ENCODE peak calls at places on chromosome 11, in six cellular contexts. I is fibroblast of the conjunctiva; X is activated CD8-positive, alpha-beta memory T cell treated with anti-CD3 and anti-CD28 coated beads for 1 hour; W is GM23248; Y is activated CD4-positive, alpha-beta T cell treated with anti-CD3 and anti-CD28 coated beads for 48 hours; U is hepatic stellate cell. S is an unnamed sample.

GRCh38 chr11:74185695-74186094 is 14.6 kb downstream of the PPME1 start:
- DNase-seq in W (peak; percentile 23), Y (no peak), X (no peak), I (no peak), U (no peak), S (peak; percentile 1)

GRCh38 chr11:60175860-60176275 is 7.0 kb downstream of the MS4A6A start:
- DNase-seq in Y (peak; percentile 7), W (no peak), U (no peak), I (no peak), X (no peak), S (no peak)

GRCh38 chr11:23406131-23406819 is 546.0 kb upstream of the CCDC179 start:
- DNase-seq in Y (no peak), X (no peak), I (no peak), W (no peak), U (no peak), S (no peak)

GRCh38 chr11:76668362-76669155 is 2.0 kb downstream of the LRRC32 start:
- DNase-seq in Y (no peak), W (no peak), X (no peak), U (no peak), I (no peak), S (no peak)

GRCh38 chr11:9138612-9139579 is 47.5 kb upstream of the SCUBE2 start:
- DNase-seq in Y (peak; percentile 47), X (no peak), U (peak; percentile 71), W (peak; percentile 93), I (peak; percentile 58), S (peak; percentile 61)

GRCh38 chr11:111727431-111727830 is 38.8 kb downstream of the PPP2R1B start:
- DNase-seq in X (no peak), Y (no peak), I (no peak), U (no peak), W (no peak), S (no peak)

GRCh38 chr11:57499413-57499982 is 16.0 kb downstream of the SLC43A1 start:
- DNase-seq in Y (peak; percentile 72), W (peak; percentile 95), I (peak; percentile 90), X (no peak), U (peak; percentile 99), S (peak; percentile 73)

GRCh38 chr11:57482782-57483569 is 22.6 kb downstream of the RTN4RL2 start:
- DNase-seq in U (peak; percentile 71), X (peak; percentile 52), W (peak; percentile 74), I (no peak), Y (peak; percentile 79), S (no peak)

GRCh38 chr11:24383137-24383536 is 113.7 kb upstream of the LUZP2 start:
- DNase-seq in Y (no peak), X (no peak), I (no peak), W (no peak), U (no peak), S (no peak)

GRCh38 chr11:78248903-78249302 is 60.2 kb downstream of the USP35 start:
- DNase-seq in W (no peak), X (no peak), Y (no peak), U (no peak), I (no peak), S (no peak)

GRCh38 chr11:72984448-72985077 is 157.6 kb downstream of the FCHSD2 start:
- DNase-seq in Y (no peak), I (no peak), X (no peak), W (no peak), U (no peak), S (no peak)

GRCh38 chr11:65422633-65423515 is at the start of gene NEAT1:
- DNase-seq in I (peak; percentile 95), W (peak; percentile 88), U (peak; percentile 81), Y (peak; percentile 96), X (peak; percentile 89), S (peak; percentile 86)

GRCh38 chr11:65639623-65640482 is 2.0 kb downstream of the SIPA1 start:
- DNase-seq in X (peak; percentile 46), W (no peak), Y (peak; percentile 64), I (no peak), U (no peak), S (no peak)

GRCh38 chr11:64384981-64385952 is 26.3 kb downstream of the RPS6KA4 start:
- DNase-seq in W (no peak), I (no peak), U (no peak), X (no peak), Y (no peak), S (no peak)

GRCh38 chr11:41878158-41878557 is 418.7 kb upstream of the LRRC4C start:
- DNase-seq in W (no peak), I (no peak), X (no peak), U (no peak), Y (no peak), S (no peak)

GRCh38 chr11:104005234-104005855 is 31.1 kb upstream of the DDI1 start:
- DNase-seq in W (peak; percentile 43), I (no peak), Y (no peak), U (no peak), X (no peak), S (no peak)

GRCh38 chr11:92978226-92979111 is 9.0 kb downstream of the MTNR1B start:
- DNase-seq in X (no peak), I (peak; percentile 29), Y (no peak), U (no peak), W (peak; percentile 59), S (no peak)

GRCh38 chr11:58675344-58676155 is 53.1 kb downstream of the CNTF start:
- DNase-seq in X (peak; percentile 65), W (peak; percentile 78), U (peak; percentile 68), Y (peak; percentile 85), I (peak; percentile 29), S (no peak)

GRCh38 chr11:110286298-110287040 is 9.9 kb downstream of the RDX start:
- DNase-seq in U (no peak), W (no peak), X (no peak), I (no peak), Y (no peak), S (no peak)

GRCh38 chr11:4697583-4697982 is at the start of gene OR51E2:
- DNase-seq in I (no peak), W (peak; percentile 15), X (no peak), Y (no peak), U (peak; percentile 22), S (no peak)

GRCh38 chr11:114145166-114145695 is 85.7 kb downstream of the ZBTB16 start:
- DNase-seq in W (no peak), I (no peak), U (no peak), X (no peak), Y (no peak), S (no peak)

GRCh38 chr11:43360361-43361032 is 1.8 kb downstream of the TTC17 start:
- DNase-seq in Y (no peak), U (no peak), I (no peak), W (peak; percentile 53), X (no peak), S (no peak)

GRCh38 chr11:126607776-126608625 is 252.5 kb downstream of the ST3GAL4 start:
- DNase-seq in W (no peak), U (no peak), Y (no peak), I (no peak), X (no peak), S (no peak)

GRCh38 chr11:116723511-116723910 is 49.3 kb downstream of the BUD13 start:
- DNase-seq in I (no peak), U (no peak), X (no peak), Y (no peak), W (no peak), S (no peak)

GRCh38 chr11:95330332-95330731 is 99.3 kb upstream of the SESN3 start:
- DNase-seq in Y (no peak), W (peak; percentile 10), X (no peak), I (no peak), U (no peak), S (no peak)

GRCh38 chr11:133808393-133809140 is 36.7 kb downstream of the SPATA19 start:
- DNase-seq in U (no peak), Y (no peak), I (no peak), W (no peak), X (no peak), S (no peak)

GRCh38 chr11:63489879-63490278 is 1.1 kb downstream of the PLAAT5 start:
- DNase-seq in X (no peak), W (no peak), U (no peak), I (no peak), Y (no peak), S (no peak)

GRCh38 chr11:44632466-44633123 is 67.1 kb downstream of the CD82 start:
- DNase-seq in I (no peak), X (no peak), Y (peak; percentile 56), W (peak; percentile 55), U (peak; percentile 54), S (no peak)

GRCh38 chr11:5809905-5810792 is 1.4 kb downstream of the OR52N2 start:
- DNase-seq in X (no peak), W (no peak), U (no peak), I (no peak), Y (no peak), S (no peak)

GRCh38 chr11:118820412-118821357 is 29.7 kb upstream of the DDX6 start:
- DNase-seq in I (no peak), X (no peak), U (no peak), W (peak; percentile 73), Y (no peak), S (no peak)

GRCh38 chr11:70871881-70872280 is 380.5 kb downstream of the SHANK2 start:
- DNase-seq in X (no peak), U (peak; percentile 68), W (peak; percentile 32), I (no peak), Y (no peak), S (no peak)

GRCh38 chr11:57530215-57530595 is 349 bp downstream of the TIMM10 start:
- DNase-seq in X (no peak), W (no peak), U (no peak), I (no peak), Y (peak; percentile 26), S (no peak)

GRCh38 chr11:86559311-86559945 is 113.0 kb downstream of the ME3 start:
- DNase-seq in I (no peak), U (peak; percentile 77), W (peak; percentile 79), X (no peak), Y (no peak), S (no peak)

GRCh38 chr11:73158356-73159051 is 16.4 kb upstream of the FCHSD2 start:
- DNase-seq in I (no peak), X (no peak), W (no peak), U (peak; percentile 68), Y (no peak), S (peak; percentile 18)

GRCh38 chr11:46295312-46295995 is 18.0 kb downstream of the CREB3L1 start:
- DNase-seq in W (peak; percentile 93), Y (peak; percentile 80), I (no peak), U (peak; percentile 94), X (peak; percentile 57), S (peak; percentile 36)

GRCh38 chr11:85766801-85767200 is 44.1 kb downstream of the SYTL2 start:
- DNase-seq in U (no peak), X (no peak), Y (no peak), W (peak; percentile 27), I (no peak), S (no peak)

GRCh38 chr11:100177651-100178050 is 509.4 kb upstream of the ARHGAP42 start:
- DNase-seq in X (no peak), W (no peak), I (no peak), Y (no peak), U (no peak), S (no peak)

GRCh38 chr11:12842933-12843636 is 166.0 kb upstream of the RASSF10 start:
- DNase-seq in Y (no peak), W (peak; percentile 42), U (no peak), I (no peak), X (no peak), S (no peak)

GRCh38 chr11:72014761-72015320 is 16.1 kb downstream of the IL18BP start:
- DNase-seq in U (no peak), Y (no peak), I (no peak), W (no peak), X (no peak), S (no peak)